ENCODE peak calls at places on chromosomes 11 and 22, in eight cellular contexts. O is IMR-90, Q is heart left ventricle, M is A549, Y is suprapubic skin, J is right lobe of liver, T is GM12892, K is transverse colon. C is an unnamed sample.
A peak's percentile ranks its signal among the peaks of the same experiment; 100 is the strongest.

GRCh38 chr11:69066122-69067112 is 17.7 kb downstream of the TPCN2 start:
- DNase-seq in O (no peak), Q (no peak), M (no peak), Y (no peak), J (no peak), T (no peak), K (no peak), C (no peak)

GRCh38 chr11:3108183-3108721 is 51.0 kb upstream of the CARS1 start:
- DNase-seq in O (no peak), Q (no peak), M (no peak), Y (peak; percentile 68), J (peak; percentile 45), T (no peak), K (peak; percentile 7), C (no peak)

GRCh38 chr11:30505603-30506002 is 80.5 kb downstream of the MPPED2 start:
- DNase-seq in O (no peak), Q (no peak), M (no peak), Y (no peak), J (no peak), T (no peak), K (no peak), C (no peak)

GRCh38 chr11:34270711-34271110 is 87.1 kb downstream of the ABTB2 start:
- DNase-seq in O (no peak), Q (no peak), M (no peak), Y (no peak), J (no peak), T (no peak), K (no peak), C (peak; percentile 8)

GRCh38 chr11:71286701-71287643 is 34.6 kb upstream of the SHANK2 start:
- DNase-seq in O (peak; percentile 92), Q (no peak), M (peak; percentile 62), Y (peak; percentile 79), J (peak; percentile 87), T (no peak), K (peak; percentile 60), C (no peak)

GRCh38 chr11:17197431-17197898 is 10.3 kb downstream of the PIK3C2A start:
- DNase-seq in O (peak; percentile 43), Q (no peak), M (no peak), Y (no peak), J (no peak), T (no peak), K (no peak), C (no peak)

GRCh38 chr11:65113839-65114238 is 2.2 kb downstream of the TM7SF2 start:
- DNase-seq in O (no peak), Q (no peak), M (no peak), Y (no peak), J (no peak), T (no peak), K (no peak), C (peak; percentile 55)

GRCh38 chr11:47566166-47566546 is 757 bp downstream of the PTPMT1 start:
- DNase-seq in O (no peak), Q (no peak), M (no peak), Y (peak; percentile 78), J (no peak), T (no peak), K (no peak), C (peak; percentile 53)

GRCh38 chr11:104943561-104943960 is 24.8 kb downstream of the CASP4 start:
- DNase-seq in O (no peak), Q (no peak), M (no peak), Y (no peak), J (no peak), T (no peak), K (no peak), C (no peak)

GRCh38 chr11:16603890-16604783 is 134.3 kb upstream of the C11orf58 start:
- DNase-seq in O (peak; percentile 58), Q (peak; percentile 74), M (no peak), Y (no peak), J (peak; percentile 64), T (no peak), K (peak; percentile 46), C (peak; percentile 88)

GRCh38 chr11:21446939-21447590 is 745.8 kb upstream of the ANO5 start:
- DNase-seq in O (no peak), Q (no peak), M (peak; percentile 15), Y (no peak), J (no peak), T (no peak), K (no peak), C (no peak)

GRCh38 chr22:18023509-18024275 is 669 bp downstream of the MICAL3 start:
- DNase-seq in O (peak; percentile 85), Q (peak; percentile 77), M (peak; percentile 83), Y (peak; percentile 91), J (peak; percentile 87), T (peak; percentile 48), K (peak; percentile 90), C (peak; percentile 66)
- TF ChIP-seq POLR2A in O (no peak), Q (no peak), M (peak; percentile 72), Y (no peak), J (peak; percentile 30), T (no peak), K (peak; percentile 73), C (no peak)

GRCh38 chr11:8872017-8872416 is 39.0 kb upstream of the AKIP1 start:
- DNase-seq in O (no peak), Q (no peak), M (no peak), Y (no peak), J (no peak), T (no peak), K (no peak), C (no peak)
- TF ChIP-seq POLR2A in O (no peak), Q (no peak), M (no peak), Y (no peak), J (no peak), T (no peak), K (no peak), C (no peak)

GRCh38 chr22:39527481-39527961 is 5.0 kb downstream of the RPS19BP1 start:
- DNase-seq in O (peak; percentile 27), Q (no peak), M (no peak), Y (no peak), J (peak; percentile 62), T (no peak), K (peak; percentile 76), C (no peak)
- TF ChIP-seq POLR2A in O (no peak), Q (no peak), M (no peak), Y (no peak), J (no peak), T (no peak), K (peak; percentile 18), C (peak; percentile 23)

GRCh38 chr11:66258473-66258893 is 10.0 kb upstream of the RAB1B start:
- DNase-seq in O (no peak), Q (no peak), M (no peak), Y (no peak), J (no peak), T (no peak), K (no peak), C (no peak)
- TF ChIP-seq POLR2A in O (no peak), Q (no peak), M (no peak), Y (no peak), J (no peak), T (no peak), K (no peak), C (no peak)

DNA sequence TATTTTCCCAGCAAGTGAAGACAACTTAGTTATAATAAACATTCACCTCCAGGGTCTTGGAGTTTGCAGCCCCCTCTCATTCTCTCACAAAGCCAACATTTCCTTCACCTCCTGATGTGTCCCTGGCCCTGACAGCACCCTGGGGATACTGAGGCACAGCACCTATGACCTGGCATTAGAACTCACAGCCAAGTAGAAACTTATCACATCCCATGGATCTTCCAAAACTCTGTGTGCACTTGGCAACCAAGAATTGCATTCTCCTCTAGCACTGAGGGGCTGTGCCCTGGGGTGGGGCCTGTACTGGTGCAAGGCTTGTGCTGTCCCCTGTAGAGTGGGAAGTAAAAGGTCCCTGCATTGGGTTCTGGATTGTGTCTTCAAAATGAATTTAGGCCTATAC is 116.7 kb upstream of the IGLL5 start:
- DNase-seq in O (no peak), Q (no peak), M (no peak), Y (no peak), J (no peak), T (no peak), K (no peak), C (no peak)
- TF ChIP-seq POLR2A in O (no peak), Q (no peak), M (no peak), Y (no peak), J (no peak), T (no peak), K (no peak), C (no peak)

GRCh38 chr22:29306830-29307657 is 594 bp downstream of the GAS2L1 start:
- DNase-seq in O (peak; percentile 61), Q (peak; percentile 90), M (peak; percentile 64), Y (no peak), J (peak; percentile 85), T (peak; percentile 37), K (peak; percentile 85), C (peak; percentile 79)
- TF ChIP-seq POLR2A in O (peak; percentile 64), Q (peak; percentile 87), M (peak; percentile 38), Y (peak; percentile 39), J (peak; percentile 36), T (no peak), K (no peak), C (peak; percentile 19)

GRCh38 chr11:1031121-1031899 is 5.2 kb downstream of the MUC6 start:
- DNase-seq in O (no peak), Q (no peak), M (no peak), Y (no peak), J (no peak), T (no peak), K (no peak), C (no peak)
- TF ChIP-seq POLR2A in O (no peak), Q (no peak), M (no peak), Y (no peak), J (no peak), T (no peak), K (no peak), C (no peak)